ENCODE peak calls at places on chromosomes 12 and 14, in five cellular contexts. One of them, this sample, is unnamed.

GRCh38 chr14:24798911-24799310 is 164.9 kb upstream of the GZMB start:
- DNase-seq in GM13976: no peak
- DNase-seq in activated naive CD4-positive, alpha-beta T cell treated with anti-CD3 and anti-CD28 coated beads, Interleukin-2, amount 10 ng/mL, durations not matched to agents 7 days and 5 days: no peak
- DNase-seq in NCI-H748 treated with DMSO at 0.1 percent for 48 hours: no peak
- DNase-seq in cardiac fibroblast: no peak
- DNase-seq in this sample: no peak

GRCh38 chr14:101037021-101037817 is 133.7 kb upstream of the RTL1 start:
- DNase-seq in GM13976: no peak
- DNase-seq in activated naive CD4-positive, alpha-beta T cell treated with anti-CD3 and anti-CD28 coated beads, Interleukin-2, amount 10 ng/mL, durations not matched to agents 7 days and 5 days: peak; percentile 6
- DNase-seq in NCI-H748 treated with DMSO at 0.1 percent for 48 hours: no peak
- DNase-seq in cardiac fibroblast: no peak
- DNase-seq in this sample: no peak

GRCh38 chr12:4027412-4027811 is 154.2 kb upstream of the PARP11 start:
- DNase-seq in GM13976: no peak
- DNase-seq in activated naive CD4-positive, alpha-beta T cell treated with anti-CD3 and anti-CD28 coated beads, Interleukin-2, amount 10 ng/mL, durations not matched to agents 7 days and 5 days: peak; percentile 75
- DNase-seq in NCI-H748 treated with DMSO at 0.1 percent for 48 hours: no peak
- DNase-seq in cardiac fibroblast: no peak
- DNase-seq in this sample: no peak

GRCh38 chr12:5432011-5432400 is at the start of gene NTF3:
- DNase-seq in GM13976: peak; percentile 31
- DNase-seq in activated naive CD4-positive, alpha-beta T cell treated with anti-CD3 and anti-CD28 coated beads, Interleukin-2, amount 10 ng/mL, durations not matched to agents 7 days and 5 days: no peak
- DNase-seq in NCI-H748 treated with DMSO at 0.1 percent for 48 hours: peak; percentile 27
- DNase-seq in cardiac fibroblast: peak; percentile 20
- DNase-seq in this sample: peak; percentile 53

GRCh38 chr14:47365248-47365647 is 310.2 kb downstream of the MDGA2 start:
- DNase-seq in GM13976: no peak
- DNase-seq in activated naive CD4-positive, alpha-beta T cell treated with anti-CD3 and anti-CD28 coated beads, Interleukin-2, amount 10 ng/mL, durations not matched to agents 7 days and 5 days: no peak
- DNase-seq in NCI-H748 treated with DMSO at 0.1 percent for 48 hours: no peak
- DNase-seq in cardiac fibroblast: no peak
- DNase-seq in this sample: no peak

GRCh38 chr12:98721204-98721702 is 76.2 kb downstream of the APAF1 start:
- DNase-seq in GM13976: no peak
- DNase-seq in activated naive CD4-positive, alpha-beta T cell treated with anti-CD3 and anti-CD28 coated beads, Interleukin-2, amount 10 ng/mL, durations not matched to agents 7 days and 5 days: no peak
- DNase-seq in NCI-H748 treated with DMSO at 0.1 percent for 48 hours: no peak
- DNase-seq in cardiac fibroblast: no peak
- DNase-seq in this sample: no peak

GRCh38 chr12:9813821-9814798 is 13.2 kb upstream of the KLRF1 start:
- DNase-seq in GM13976: peak; percentile 94
- DNase-seq in activated naive CD4-positive, alpha-beta T cell treated with anti-CD3 and anti-CD28 coated beads, Interleukin-2, amount 10 ng/mL, durations not matched to agents 7 days and 5 days: peak; percentile 93
- DNase-seq in NCI-H748 treated with DMSO at 0.1 percent for 48 hours: peak; percentile 20
- DNase-seq in cardiac fibroblast: peak; percentile 59
- DNase-seq in this sample: peak; percentile 21

GRCh38 chr12:47396902-47397663 is 308.7 kb downstream of the RPAP3 start:
- DNase-seq in GM13976: no peak
- DNase-seq in activated naive CD4-positive, alpha-beta T cell treated with anti-CD3 and anti-CD28 coated beads, Interleukin-2, amount 10 ng/mL, durations not matched to agents 7 days and 5 days: peak; percentile 57
- DNase-seq in NCI-H748 treated with DMSO at 0.1 percent for 48 hours: no peak
- DNase-seq in cardiac fibroblast: peak; percentile 9
- DNase-seq in this sample: no peak

GRCh38 chr14:21219561-21220111 is 49.6 kb downstream of the HNRNPC start:
- DNase-seq in GM13976: no peak
- DNase-seq in activated naive CD4-positive, alpha-beta T cell treated with anti-CD3 and anti-CD28 coated beads, Interleukin-2, amount 10 ng/mL, durations not matched to agents 7 days and 5 days: no peak
- DNase-seq in NCI-H748 treated with DMSO at 0.1 percent for 48 hours: no peak
- DNase-seq in cardiac fibroblast: no peak
- DNase-seq in this sample: no peak

GRCh38 chr12:51901121-51901812 is 6.0 kb upstream of the ACVRL1 start:
- DNase-seq in GM13976: no peak
- DNase-seq in activated naive CD4-positive, alpha-beta T cell treated with anti-CD3 and anti-CD28 coated beads, Interleukin-2, amount 10 ng/mL, durations not matched to agents 7 days and 5 days: no peak
- DNase-seq in NCI-H748 treated with DMSO at 0.1 percent for 48 hours: no peak
- DNase-seq in cardiac fibroblast: no peak
- DNase-seq in this sample: no peak

GRCh38 chr12:4037747-4038312 is 164.6 kb upstream of the PARP11 start:
- DNase-seq in GM13976: peak; percentile 40
- DNase-seq in activated naive CD4-positive, alpha-beta T cell treated with anti-CD3 and anti-CD28 coated beads, Interleukin-2, amount 10 ng/mL, durations not matched to agents 7 days and 5 days: no peak
- DNase-seq in NCI-H748 treated with DMSO at 0.1 percent for 48 hours: no peak
- DNase-seq in cardiac fibroblast: peak; percentile 55
- DNase-seq in this sample: peak; percentile 0

GRCh38 chr14:81031488-81031887 is 76.1 kb downstream of the TSHR start:
- DNase-seq in GM13976: no peak
- DNase-seq in activated naive CD4-positive, alpha-beta T cell treated with anti-CD3 and anti-CD28 coated beads, Interleukin-2, amount 10 ng/mL, durations not matched to agents 7 days and 5 days: no peak
- DNase-seq in NCI-H748 treated with DMSO at 0.1 percent for 48 hours: no peak
- DNase-seq in cardiac fibroblast: no peak
- DNase-seq in this sample: peak; percentile 68

GRCh38 chr14:54805521-54806322 is 96.9 kb downstream of the GCH1 start:
- DNase-seq in GM13976: peak; percentile 81
- DNase-seq in activated naive CD4-positive, alpha-beta T cell treated with anti-CD3 and anti-CD28 coated beads, Interleukin-2, amount 10 ng/mL, durations not matched to agents 7 days and 5 days: peak; percentile 85
- DNase-seq in NCI-H748 treated with DMSO at 0.1 percent for 48 hours: peak; percentile 66
- DNase-seq in cardiac fibroblast: peak; percentile 89
- DNase-seq in this sample: peak; percentile 75

GRCh38 chr14:67569011-67569650 is 30.9 kb downstream of the PIGH start:
- DNase-seq in GM13976: no peak
- DNase-seq in activated naive CD4-positive, alpha-beta T cell treated with anti-CD3 and anti-CD28 coated beads, Interleukin-2, amount 10 ng/mL, durations not matched to agents 7 days and 5 days: no peak
- DNase-seq in NCI-H748 treated with DMSO at 0.1 percent for 48 hours: no peak
- DNase-seq in cardiac fibroblast: no peak
- DNase-seq in this sample: no peak

GRCh38 chr12:66035289-66035961 is 95.1 kb downstream of the LLPH start:
- DNase-seq in GM13976: no peak
- DNase-seq in activated naive CD4-positive, alpha-beta T cell treated with anti-CD3 and anti-CD28 coated beads, Interleukin-2, amount 10 ng/mL, durations not matched to agents 7 days and 5 days: no peak
- DNase-seq in NCI-H748 treated with DMSO at 0.1 percent for 48 hours: no peak
- DNase-seq in cardiac fibroblast: peak; percentile 82
- DNase-seq in this sample: no peak

GRCh38 chr12:53749986-53750811 is 1.6 kb downstream of the CISTR start:
- DNase-seq in GM13976: no peak
- DNase-seq in activated naive CD4-positive, alpha-beta T cell treated with anti-CD3 and anti-CD28 coated beads, Interleukin-2, amount 10 ng/mL, durations not matched to agents 7 days and 5 days: no peak
- DNase-seq in NCI-H748 treated with DMSO at 0.1 percent for 48 hours: no peak
- DNase-seq in cardiac fibroblast: no peak
- DNase-seq in this sample: peak; percentile 13

GRCh38 chr12:32706337-32707024 is 27.4 kb downstream of the DNM1L start:
- DNase-seq in GM13976: no peak
- DNase-seq in activated naive CD4-positive, alpha-beta T cell treated with anti-CD3 and anti-CD28 coated beads, Interleukin-2, amount 10 ng/mL, durations not matched to agents 7 days and 5 days: no peak
- DNase-seq in NCI-H748 treated with DMSO at 0.1 percent for 48 hours: no peak
- DNase-seq in cardiac fibroblast: no peak
- DNase-seq in this sample: no peak

GRCh38 chr12:49553512-49554088 is 14.3 kb downstream of the MCRS1 start:
- DNase-seq in GM13976: peak; percentile 72
- DNase-seq in activated naive CD4-positive, alpha-beta T cell treated with anti-CD3 and anti-CD28 coated beads, Interleukin-2, amount 10 ng/mL, durations not matched to agents 7 days and 5 days: peak; percentile 41
- DNase-seq in NCI-H748 treated with DMSO at 0.1 percent for 48 hours: peak; percentile 61
- DNase-seq in cardiac fibroblast: peak; percentile 33
- DNase-seq in this sample: no peak

GRCh38 chr14:69586420-69586819 is 11.7 kb upstream of the CCDC177 start:
- DNase-seq in GM13976: no peak
- DNase-seq in activated naive CD4-positive, alpha-beta T cell treated with anti-CD3 and anti-CD28 coated beads, Interleukin-2, amount 10 ng/mL, durations not matched to agents 7 days and 5 days: no peak
- DNase-seq in NCI-H748 treated with DMSO at 0.1 percent for 48 hours: no peak
- DNase-seq in cardiac fibroblast: peak; percentile 30
- DNase-seq in this sample: no peak

GRCh38 chr12:83665755-83666154 is 979.0 kb downstream of the TMTC2 start:
- DNase-seq in GM13976: no peak
- DNase-seq in activated naive CD4-positive, alpha-beta T cell treated with anti-CD3 and anti-CD28 coated beads, Interleukin-2, amount 10 ng/mL, durations not matched to agents 7 days and 5 days: no peak
- DNase-seq in NCI-H748 treated with DMSO at 0.1 percent for 48 hours: no peak
- DNase-seq in cardiac fibroblast: no peak
- DNase-seq in this sample: no peak

GRCh38 chr14:44778562-44778961 is 183.2 kb downstream of the KLHL28 start:
- DNase-seq in GM13976: no peak
- DNase-seq in activated naive CD4-positive, alpha-beta T cell treated with anti-CD3 and anti-CD28 coated beads, Interleukin-2, amount 10 ng/mL, durations not matched to agents 7 days and 5 days: no peak
- DNase-seq in NCI-H748 treated with DMSO at 0.1 percent for 48 hours: no peak
- DNase-seq in cardiac fibroblast: peak; percentile 84
- DNase-seq in this sample: no peak

GRCh38 chr12:53131844-53132243 is 28.6 kb downstream of the SOAT2 start:
- DNase-seq in GM13976: no peak
- DNase-seq in activated naive CD4-positive, alpha-beta T cell treated with anti-CD3 and anti-CD28 coated beads, Interleukin-2, amount 10 ng/mL, durations not matched to agents 7 days and 5 days: no peak
- DNase-seq in NCI-H748 treated with DMSO at 0.1 percent for 48 hours: no peak
- DNase-seq in cardiac fibroblast: no peak
- DNase-seq in this sample: no peak

GRCh38 chr12:98227162-98227561 is 288.2 kb upstream of the TMPO start:
- DNase-seq in GM13976: no peak
- DNase-seq in activated naive CD4-positive, alpha-beta T cell treated with anti-CD3 and anti-CD28 coated beads, Interleukin-2, amount 10 ng/mL, durations not matched to agents 7 days and 5 days: no peak
- DNase-seq in NCI-H748 treated with DMSO at 0.1 percent for 48 hours: no peak
- DNase-seq in cardiac fibroblast: peak; percentile 6
- DNase-seq in this sample: no peak

GRCh38 chr12:102406033-102406584 is 74.3 kb downstream of the IGF1 start:
- DNase-seq in GM13976: no peak
- DNase-seq in activated naive CD4-positive, alpha-beta T cell treated with anti-CD3 and anti-CD28 coated beads, Interleukin-2, amount 10 ng/mL, durations not matched to agents 7 days and 5 days: no peak
- DNase-seq in NCI-H748 treated with DMSO at 0.1 percent for 48 hours: peak; percentile 93
- DNase-seq in cardiac fibroblast: peak; percentile 25
- DNase-seq in this sample: peak; percentile 99

GRCh38 chr12:51351913-51352532 is 5.5 kb upstream of the CELA1 start:
- DNase-seq in GM13976: peak; percentile 45
- DNase-seq in activated naive CD4-positive, alpha-beta T cell treated with anti-CD3 and anti-CD28 coated beads, Interleukin-2, amount 10 ng/mL, durations not matched to agents 7 days and 5 days: peak; percentile 66
- DNase-seq in NCI-H748 treated with DMSO at 0.1 percent for 48 hours: peak; percentile 67
- DNase-seq in cardiac fibroblast: peak; percentile 80
- DNase-seq in this sample: peak; percentile 43

GRCh38 chr12:45244561-45245348 is 28.9 kb downstream of the ANO6 start:
- DNase-seq in GM13976: no peak
- DNase-seq in activated naive CD4-positive, alpha-beta T cell treated with anti-CD3 and anti-CD28 coated beads, Interleukin-2, amount 10 ng/mL, durations not matched to agents 7 days and 5 days: no peak
- DNase-seq in NCI-H748 treated with DMSO at 0.1 percent for 48 hours: no peak
- DNase-seq in cardiac fibroblast: peak; percentile 75
- DNase-seq in this sample: no peak

GRCh38 chr12:55746913-55747231 is 4.0 kb downstream of the GDF11 start:
- DNase-seq in GM13976: no peak
- DNase-seq in activated naive CD4-positive, alpha-beta T cell treated with anti-CD3 and anti-CD28 coated beads, Interleukin-2, amount 10 ng/mL, durations not matched to agents 7 days and 5 days: no peak
- DNase-seq in NCI-H748 treated with DMSO at 0.1 percent for 48 hours: no peak
- DNase-seq in cardiac fibroblast: no peak
- DNase-seq in this sample: no peak

GRCh38 chr14:49954171-49954631 is 61.3 kb downstream of the ARF6 start:
- DNase-seq in GM13976: no peak
- DNase-seq in activated naive CD4-positive, alpha-beta T cell treated with anti-CD3 and anti-CD28 coated beads, Interleukin-2, amount 10 ng/mL, durations not matched to agents 7 days and 5 days: no peak
- DNase-seq in NCI-H748 treated with DMSO at 0.1 percent for 48 hours: no peak
- DNase-seq in cardiac fibroblast: peak; percentile 68
- DNase-seq in this sample: no peak

GRCh38 chr12:115012861-115013667 is 329.1 kb upstream of the TBX3 start:
- DNase-seq in GM13976: no peak
- DNase-seq in activated naive CD4-positive, alpha-beta T cell treated with anti-CD3 and anti-CD28 coated beads, Interleukin-2, amount 10 ng/mL, durations not matched to agents 7 days and 5 days: no peak
- DNase-seq in NCI-H748 treated with DMSO at 0.1 percent for 48 hours: no peak
- DNase-seq in cardiac fibroblast: no peak
- DNase-seq in this sample: no peak

GRCh38 chr12:67415473-67415872 is 146.3 kb downstream of the CAND1 start:
- DNase-seq in GM13976: peak; percentile 22
- DNase-seq in activated naive CD4-positive, alpha-beta T cell treated with anti-CD3 and anti-CD28 coated beads, Interleukin-2, amount 10 ng/mL, durations not matched to agents 7 days and 5 days: no peak
- DNase-seq in NCI-H748 treated with DMSO at 0.1 percent for 48 hours: peak; percentile 20
- DNase-seq in cardiac fibroblast: peak; percentile 67
- DNase-seq in this sample: peak; percentile 34

GRCh38 chr12:115213538-115213961 is 529.6 kb upstream of the TBX3 start:
- DNase-seq in GM13976: no peak
- DNase-seq in activated naive CD4-positive, alpha-beta T cell treated with anti-CD3 and anti-CD28 coated beads, Interleukin-2, amount 10 ng/mL, durations not matched to agents 7 days and 5 days: no peak
- DNase-seq in NCI-H748 treated with DMSO at 0.1 percent for 48 hours: no peak
- DNase-seq in cardiac fibroblast: no peak
- DNase-seq in this sample: no peak